ENCODE peak calls at places on chromosomes 1 and 21, in eight cellular contexts. F is tibial artery, M is transverse colon, Q is uterus, W is mammary epithelial cell, J is psoas muscle, C is endodermal cell, S is right lobe of liver. V is an unnamed sample.
A peak's percentile ranks its signal among the peaks of the same experiment; 100 is the strongest.

GRCh38 chr1:200306954-200307754 is 102.7 kb downstream of the ZNF281 start:
- DNase-seq in F (no peak), M (no peak), Q (no peak), W (no peak), J (no peak), C (no peak), S (no peak), V (no peak)

GRCh38 chr1:39130297-39130696 is 74.2 kb upstream of the MACF1 start:
- DNase-seq in F (no peak), M (no peak), Q (no peak), W (peak; percentile 97), J (no peak), C (no peak), S (no peak), V (no peak)

GRCh38 chr21:32333953-32334673 is 35.5 kb downstream of the MRAP start:
- DNase-seq in F (peak; percentile 45), M (no peak), Q (no peak), W (no peak), J (no peak), C (peak; percentile 30), S (no peak), V (peak; percentile 21)

GRCh38 chr1:28983509-28984310 is 69.3 kb downstream of the EPB41 start:
- DNase-seq in F (no peak), M (no peak), Q (no peak), W (no peak), J (peak; percentile 55), C (peak; percentile 78), S (peak; percentile 81), V (no peak)

GRCh38 chr1:170790175-170790574 is 126.2 kb downstream of the PRRX1 start:
- DNase-seq in F (no peak), M (no peak), Q (no peak), W (no peak), J (no peak), C (no peak), S (no peak), V (no peak)

GRCh38 chr1:236421850-236422516 is 27.9 kb downstream of the EDARADD start:
- DNase-seq in F (no peak), M (no peak), Q (no peak), W (no peak), J (no peak), C (no peak), S (no peak), V (no peak)

GRCh38 chr21:34126269-34126668 is 52.9 kb downstream of the MRPS6 start:
- DNase-seq in F (no peak), M (no peak), Q (no peak), W (peak; percentile 81), J (no peak), C (no peak), S (no peak), V (no peak)

GRCh38 chr1:208135354-208135753 is 108.8 kb downstream of the PLXNA2 start:
- DNase-seq in F (no peak), M (no peak), Q (no peak), W (peak; percentile 52), J (no peak), C (no peak), S (no peak), V (no peak)

GRCh38 chr1:23417570-23417969 is 7.0 kb downstream of the TCEA3 start:
- DNase-seq in F (no peak), M (no peak), Q (no peak), W (no peak), J (peak; percentile 75), C (no peak), S (no peak), V (no peak)

GRCh38 chr21:38661296-38662223 is 144.2 kb upstream of the ETS2 start:
- DNase-seq in F (peak; percentile 80), M (peak; percentile 27), Q (peak; percentile 31), W (no peak), J (peak; percentile 56), C (peak; percentile 74), S (no peak), V (no peak)

GRCh38 chr1:213549982-213550381 is 437.8 kb upstream of the PROX1 start:
- DNase-seq in F (no peak), M (no peak), Q (no peak), W (no peak), J (no peak), C (no peak), S (no peak), V (no peak)

GRCh38 chr1:205226868-205227583 is 720 bp upstream of the TMCC2 start:
- DNase-seq in F (no peak), M (no peak), Q (no peak), W (peak; percentile 96), J (no peak), C (no peak), S (no peak), V (no peak)

GRCh38 chr1:81329061-81329460 is 471.7 kb upstream of the ADGRL2 start:
- DNase-seq in F (no peak), M (no peak), Q (no peak), W (no peak), J (no peak), C (no peak), S (no peak), V (no peak)
- H3K4me3 ChIP-seq in F (no peak overlapping the region), M (no peak overlapping the region), Q (no peak overlapping the region), W (no peak overlapping the region), J (no peak overlapping the region), C (no peak overlapping the region), S (no peak overlapping the region), V (no peak overlapping the region)

GRCh38 chr1:184789899-184790298 is 35.2 kb upstream of the EDEM3 start:
- DNase-seq in F (no peak), M (no peak), Q (no peak), W (no peak), J (no peak), C (no peak), S (no peak), V (no peak)

GRCh38 chr1:184792450-184792969 is 37.9 kb upstream of the EDEM3 start:
- DNase-seq in F (peak; percentile 93), M (peak; percentile 74), Q (peak; percentile 56), W (peak; percentile 98), J (peak; percentile 93), C (no peak), S (peak; percentile 86), V (peak; percentile 45)

GRCh38 chr1:184788970-184789369 is 34.3 kb upstream of the EDEM3 start:
- DNase-seq in F (no peak), M (no peak), Q (no peak), W (no peak), J (no peak), C (no peak), S (no peak), V (no peak)

GRCh38 chr1:184791199-184791935 is 36.7 kb upstream of the EDEM3 start:
- DNase-seq in F (no peak), M (no peak), Q (no peak), W (no peak), J (no peak), C (no peak), S (no peak), V (no peak)

DNA sequence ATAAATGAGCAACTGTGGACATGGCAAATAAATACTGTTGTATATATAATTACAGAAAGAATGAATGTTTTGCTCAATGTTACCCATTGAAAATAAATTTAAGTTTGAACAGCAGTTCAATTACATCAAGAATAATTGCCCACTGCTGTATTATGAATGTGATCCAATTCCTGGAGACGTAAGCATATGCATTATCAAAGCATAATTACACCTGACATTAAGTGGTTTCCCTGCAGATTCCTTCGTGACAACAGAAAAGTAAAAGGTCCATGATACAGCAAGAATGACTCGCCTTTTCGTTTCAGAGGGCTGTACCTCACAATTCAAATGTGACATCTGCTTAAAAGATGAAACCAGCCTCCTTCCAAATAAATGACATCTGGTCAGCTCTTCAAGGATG is 36.0 kb upstream of the EDEM3 start:
- DNase-seq in F (no peak), M (no peak), Q (no peak), W (no peak), J (no peak), C (no peak), S (no peak), V (no peak)
- H3K27ac ChIP-seq in F (no peak overlapping the region), M (peak overlapping the region; percentile 58), Q (no peak overlapping the region), W (no peak overlapping the region), J (no peak overlapping the region), C (no peak overlapping the region), S (no peak overlapping the region), V (no peak overlapping the region)

GRCh38 chr1:173241528-173242347 is 34.6 kb upstream of the TNFSF4 start:
- DNase-seq in F (no peak), M (no peak), Q (no peak), W (no peak), J (no peak), C (no peak), S (no peak), V (no peak)
- TF ChIP-seq CTCF in F (no peak), M (no peak), Q (no peak), W (no peak), J (no peak), C (no peak), S (no peak), V (no peak)

GRCh38 chr1:85578321-85579295 is 2.0 kb upstream of the CCN1 start:
- DNase-seq in F (no peak), M (no peak), Q (peak; percentile 35), W (no peak), J (no peak), C (no peak), S (no peak), V (no peak)
- H3K4me3 ChIP-seq in F (peak overlapping the region; percentile 91), M (peak overlapping the region; percentile 57), Q (peak overlapping the region; percentile 53), W (peak overlapping the region; percentile 61), J (peak overlapping the region; percentile 76), C (peak overlapping the region; percentile 89), S (peak overlapping the region; percentile 77), V (peak overlapping the region; percentile 67)

GRCh38 chr1:21149430-21149861 is 27.3 kb downstream of the EIF4G3 start:
- DNase-seq in F (no peak), M (peak; percentile 40), Q (no peak), W (peak; percentile 76), J (no peak), C (no peak), S (no peak), V (no peak)
- H3K27ac ChIP-seq in F (peak overlapping the region; percentile 35), M (peak overlapping the region; percentile 66), Q (peak overlapping the region; percentile 22), W (peak overlapping the region; percentile 94), J (peak overlapping the region; percentile 60), C (peak overlapping the region; percentile 55), S (no peak overlapping the region), V (peak overlapping the region; percentile 92)

GRCh38 chr1:206468571-206468970 is 1.7 kb upstream of the IKBKE start:
- DNase-seq in F (no peak), M (no peak), Q (no peak), W (no peak), J (no peak), C (no peak), S (no peak), V (no peak)
- TF ChIP-seq CTCF in F (no peak), M (no peak), Q (no peak), W (no peak), J (no peak), C (peak; percentile 57), S (no peak), V (no peak)

GRCh38 chr1:181097242-181097641 is 8.7 kb downstream of the IER5 start:
- DNase-seq in F (peak; percentile 56), M (no peak), Q (peak; percentile 39), W (no peak), J (no peak), C (no peak), S (no peak), V (peak; percentile 84)
- H3K4me3 ChIP-seq in F (no peak overlapping the region), M (no peak overlapping the region), Q (no peak overlapping the region), W (no peak overlapping the region), J (no peak overlapping the region), C (no peak overlapping the region), S (no peak overlapping the region), V (no peak overlapping the region)

V was measured in dorsolateral prefrontal cortex.